ENCODE peak calls at places on chromosomes 4 and X, in eight cellular contexts. P is cardiac muscle cell, Q is AG04450, U is hepatocyte, G is left ventricle myocardium inferior, Z is choroid plexus epithelial cell, I is ovary, W is colonic mucosa. J is an unnamed sample.

GRCh38 chr4:187286536-187286935 is 562.9 kb upstream of the FAT1 start:
- DNase-seq in P (no peak), Q (no peak), U (peak; percentile 14), G (no peak), Z (peak; percentile 31), I (no peak), W (no peak), J (no peak)

GRCh38 chrX:108165349-108166111 is 74.0 kb downstream of the ATG4A start:
- DNase-seq in P (peak; percentile 67), Q (peak; percentile 4), U (peak; percentile 52), G (no peak), Z (peak; percentile 72), I (peak; percentile 48), W (no peak), J (no peak)

GRCh38 chr4:72313121-72313520 is 255.9 kb downstream of the ADAMTS3 start:
- DNase-seq in P (no peak), Q (no peak), U (no peak), G (no peak), Z (peak; percentile 33), I (no peak), W (no peak), J (no peak)

GRCh38 chrX:43880439-43880838 is 1.8 kb downstream of the MAOB start:
- DNase-seq in P (no peak), Q (no peak), U (no peak), G (no peak), Z (no peak), I (no peak), W (no peak), J (no peak)

GRCh38 chr4:156971623-156972369 is at the start of gene PDGFC:
- DNase-seq in P (peak; percentile 88), Q (no peak), U (peak; percentile 91), G (peak; percentile 79), Z (peak; percentile 77), I (peak; percentile 88), W (peak; percentile 67), J (no peak)

GRCh38 chrX:110407910-110408545 is 49.4 kb downstream of the RTL9 start:
- DNase-seq in P (peak; percentile 84), Q (no peak), U (peak; percentile 72), G (no peak), Z (peak; percentile 71), I (no peak), W (peak; percentile 75), J (no peak)

GRCh38 chrX:24063488-24063887 is 8.7 kb downstream of the EIF2S3 start:
- DNase-seq in P (no peak), Q (no peak), U (no peak), G (no peak), Z (no peak), I (no peak), W (no peak), J (no peak)

GRCh38 chrX:75784689-75785491 is at the start of gene MAGEE2:
- DNase-seq in P (no peak), Q (no peak), U (no peak), G (peak; percentile 19), Z (no peak), I (no peak), W (no peak), J (no peak)

GRCh38 chr4:498328-498919 is 532 bp downstream of the ZNF721 start:
- DNase-seq in P (no peak), Q (no peak), U (no peak), G (no peak), Z (peak; percentile 23), I (no peak), W (no peak), J (no peak)

GRCh38 chr4:120753854-120754253 is 168.7 kb downstream of the PRDM5 start:
- DNase-seq in P (peak; percentile 78), Q (no peak), U (peak; percentile 21), G (no peak), Z (no peak), I (no peak), W (no peak), J (no peak)

GRCh38 chr4:126777649-126778048 is 855.1 kb upstream of the INTU start:
- DNase-seq in P (no peak), Q (peak; percentile 66), U (no peak), G (no peak), Z (peak; percentile 84), I (no peak), W (no peak), J (no peak)

GRCh38 chr4:8594097-8595038 is 1.8 kb downstream of the CPZ start:
- DNase-seq in P (peak; percentile 86), Q (peak; percentile 33), U (peak; percentile 86), G (no peak), Z (peak; percentile 91), I (peak; percentile 73), W (peak; percentile 58), J (peak; percentile 7)

GRCh38 chr4:89162486-89162885 is 51.2 kb downstream of the TIGD2 start:
- DNase-seq in P (peak; percentile 47), Q (no peak), U (peak; percentile 10), G (no peak), Z (no peak), I (no peak), W (no peak), J (no peak)

GRCh38 chr4:102388636-102389035 is 43.4 kb upstream of the SLC39A8 start:
- DNase-seq in P (no peak), Q (no peak), U (no peak), G (no peak), Z (no peak), I (no peak), W (no peak), J (no peak)

GRCh38 chr4:1375051-1375721 is 28.2 kb downstream of the UVSSA start:
- DNase-seq in P (no peak), Q (no peak), U (no peak), G (peak; percentile 15), Z (no peak), I (peak; percentile 27), W (no peak), J (no peak)

GRCh38 chr4:36086387-36086786 is 157.9 kb downstream of the ARAP2 start:
- DNase-seq in P (no peak), Q (no peak), U (no peak), G (no peak), Z (no peak), I (no peak), W (no peak), J (no peak)

GRCh38 chr4:165765053-165765452 is 108.0 kb upstream of the TLL1 start:
- DNase-seq in P (no peak), Q (no peak), U (peak; percentile 26), G (no peak), Z (peak; percentile 15), I (no peak), W (no peak), J (no peak)

GRCh38 chrX:129144172-129145038 is 378.9 kb downstream of the SMARCA1 start:
- DNase-seq in P (no peak), Q (no peak), U (no peak), G (no peak), Z (no peak), I (no peak), W (no peak), J (no peak)

GRCh38 chr4:24003476-24003875 is 113.6 kb upstream of the PPARGC1A start:
- DNase-seq in P (no peak), Q (no peak), U (no peak), G (no peak), Z (peak; percentile 7), I (no peak), W (no peak), J (no peak)

DNA sequence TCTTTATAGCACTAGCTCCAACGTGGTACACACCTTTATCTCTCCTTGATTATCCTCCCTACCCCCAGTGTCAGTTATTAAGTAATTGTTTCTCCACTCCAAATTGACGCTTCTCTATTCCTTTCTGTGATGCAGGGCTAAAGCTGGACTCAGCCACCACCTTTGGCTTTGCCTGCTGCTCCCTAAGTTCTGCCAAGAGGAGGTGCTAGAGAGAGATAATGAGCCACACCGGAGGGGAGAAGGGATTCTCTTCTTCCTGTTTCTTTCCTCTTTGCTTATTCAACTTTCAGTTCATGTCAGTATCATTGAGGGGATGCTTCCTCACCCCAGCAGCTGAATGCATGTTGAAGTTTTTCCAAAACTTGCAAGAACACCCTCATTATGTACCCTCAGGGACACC is 176.5 kb downstream of the GBA3 start:
- DNase-seq in P (no peak), Q (no peak), U (no peak), G (no peak), Z (no peak), I (no peak), W (no peak), J (no peak)
- TF ChIP-seq CTCF in P (no peak), Q (no peak), U (peak; percentile 19), G (no peak), Z (no peak), I (no peak), W (no peak), J (no peak)

GRCh38 chr4:2534904-2535385 is 1.5 kb upstream of the FAM193A start:
- DNase-seq in P (no peak), Q (no peak), U (no peak), G (no peak), Z (no peak), I (no peak), W (no peak), J (no peak)
- H3K4me3 ChIP-seq in P (peak overlapping the region; percentile 60), Q (peak overlapping the region; percentile 70), U (peak overlapping the region; percentile 84), G (peak overlapping the region; percentile 99), Z (peak overlapping the region; percentile 74), I (no peak overlapping the region), W (peak overlapping the region; percentile 46), J (peak overlapping the region; percentile 78)

GRCh38 chr4:172202480-172203076 is 389.4 kb downstream of the GALNTL6 start:
- DNase-seq in P (peak; percentile 22), Q (peak; percentile 0), U (peak; percentile 47), G (no peak), Z (peak; percentile 69), I (no peak), W (no peak), J (peak; percentile 8)
- TF ChIP-seq CTCF in P (peak; percentile 48), Q (peak; percentile 70), U (peak; percentile 80), G (peak; percentile 38), Z (peak; percentile 76), I (no peak), W (peak; percentile 36), J (peak; percentile 55)

DNA sequence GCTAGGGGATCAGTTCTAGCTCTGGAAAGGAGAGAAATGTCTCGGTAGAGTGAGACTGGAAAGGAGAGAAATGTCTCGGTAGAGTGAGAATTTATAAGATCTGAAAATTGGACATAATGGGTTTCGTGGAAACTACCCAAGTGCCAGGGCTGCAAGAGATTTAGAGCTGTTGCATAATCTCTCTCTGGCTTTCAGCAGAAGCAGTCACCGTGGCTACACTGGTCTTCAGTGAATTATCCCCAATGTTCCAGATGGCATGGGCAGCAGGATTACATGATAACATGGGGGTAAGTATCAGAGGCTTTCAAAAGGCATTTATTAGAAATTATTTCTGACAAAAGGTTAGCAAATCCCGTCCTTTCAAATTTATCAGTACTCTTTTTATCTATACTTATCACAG is 435.5 kb downstream of the NKX6-1 start:
- DNase-seq in P (no peak), Q (no peak), U (no peak), G (no peak), Z (no peak), I (no peak), W (no peak), J (no peak)
- H3K4me3 ChIP-seq in P (no peak overlapping the region), Q (no peak overlapping the region), U (no peak overlapping the region), G (no peak overlapping the region), Z (no peak overlapping the region), I (no peak overlapping the region), W (no peak overlapping the region), J (no peak overlapping the region)

GRCh38 chrX:48648299-48648698 is 35.3 kb upstream of the WAS start:
- DNase-seq in P (peak; percentile 48), Q (no peak), U (peak; percentile 37), G (peak; percentile 11), Z (peak; percentile 69), I (peak; percentile 54), W (peak; percentile 22), J (peak; percentile 3)
- TF ChIP-seq CTCF in P (peak; percentile 25), Q (peak; percentile 30), U (peak; percentile 42), G (peak; percentile 51), Z (peak; percentile 50), I (peak; percentile 13), W (peak; percentile 27), J (peak; percentile 27)

J was measured in GM12864.